ENCODE peak calls at places on chromosomes 4 and X, in four cellular contexts. One of them, this sample, is unnamed.

GRCh38 chr4:10303291-10303690 is 153.9 kb downstream of the ZNF518B start:
- DNase-seq in A549: no peak
- DNase-seq in naive thymus-derived CD4-positive, alpha-beta T cell: no peak
- DNase-seq in H9: no peak
- DNase-seq in this sample: no peak

GRCh38 chr4:3029464-3029863 is 44.9 kb downstream of the HTT-AS start:
- DNase-seq in H9: no peak
- DNase-seq in A549: no peak
- DNase-seq in naive thymus-derived CD4-positive, alpha-beta T cell: no peak
- DNase-seq in this sample: no peak

GRCh38 chr4:147965056-147965455 is 233.2 kb downstream of the ARHGAP10 start:
- DNase-seq in naive thymus-derived CD4-positive, alpha-beta T cell: no peak
- DNase-seq in A549: no peak
- DNase-seq in H9: no peak
- DNase-seq in this sample: no peak

GRCh38 chrX:51857159-51857733 is 36.2 kb upstream of the MAGED1 start:
- DNase-seq in naive thymus-derived CD4-positive, alpha-beta T cell: no peak
- DNase-seq in A549: no peak
- DNase-seq in H9: no peak
- DNase-seq in this sample: no peak

GRCh38 chr4:4289575-4289929 is 402 bp downstream of the LYAR start:
- DNase-seq in A549: peak; percentile 18
- DNase-seq in naive thymus-derived CD4-positive, alpha-beta T cell: no peak
- DNase-seq in H9: no peak
- DNase-seq in this sample: no peak

GRCh38 chrX:120365320-120365719 is 3.4 kb downstream of the ATP1B4 start:
- DNase-seq in H9: peak; percentile 48
- DNase-seq in A549: no peak
- DNase-seq in naive thymus-derived CD4-positive, alpha-beta T cell: no peak
- DNase-seq in this sample: peak; percentile 22

GRCh38 chrX:11386001-11386523 is 92.8 kb downstream of the AMELX start:
- DNase-seq in A549: no peak
- DNase-seq in naive thymus-derived CD4-positive, alpha-beta T cell: no peak
- DNase-seq in H9: no peak
- DNase-seq in this sample: no peak

GRCh38 chr4:39256436-39256835 is 74.1 kb downstream of the WDR19 start:
- DNase-seq in A549: no peak
- DNase-seq in H9: no peak
- DNase-seq in naive thymus-derived CD4-positive, alpha-beta T cell: no peak
- DNase-seq in this sample: no peak

GRCh38 chr4:82885410-82885809 is 5.5 kb downstream of the SEC31A start:
- DNase-seq in H9: no peak
- DNase-seq in A549: no peak
- DNase-seq in naive thymus-derived CD4-positive, alpha-beta T cell: no peak
- DNase-seq in this sample: no peak

GRCh38 chr4:187608001-187608421 is 387.6 kb upstream of the ZFP42 start:
- DNase-seq in H9: no peak
- DNase-seq in A549: no peak
- DNase-seq in naive thymus-derived CD4-positive, alpha-beta T cell: no peak
- DNase-seq in this sample: no peak

GRCh38 chrX:125507119-125507518 is 187.4 kb downstream of the TEX13C start:
- DNase-seq in A549: no peak
- DNase-seq in naive thymus-derived CD4-positive, alpha-beta T cell: no peak
- DNase-seq in H9: no peak
- DNase-seq in this sample: no peak

GRCh38 chrX:111095974-111096870 is at the start of gene PAK3:
- DNase-seq in A549: no peak
- DNase-seq in naive thymus-derived CD4-positive, alpha-beta T cell: peak; percentile 40
- DNase-seq in H9: peak; percentile 89
- DNase-seq in this sample: peak; percentile 14

GRCh38 chr4:185204238-185204910 is 574 bp upstream of the CFAP97 start:
- DNase-seq in A549: no peak
- DNase-seq in H9: no peak
- DNase-seq in naive thymus-derived CD4-positive, alpha-beta T cell: no peak
- DNase-seq in this sample: no peak

GRCh38 chr4:172018358-172018757 is 205.2 kb downstream of the GALNTL6 start:
- DNase-seq in A549: no peak
- DNase-seq in naive thymus-derived CD4-positive, alpha-beta T cell: no peak
- DNase-seq in H9: no peak
- DNase-seq in this sample: no peak

GRCh38 chr4:25080571-25080970 is 49.8 kb upstream of the LGI2 start:
- DNase-seq in naive thymus-derived CD4-positive, alpha-beta T cell: no peak
- DNase-seq in A549: no peak
- DNase-seq in H9: no peak
- DNase-seq in this sample: no peak

GRCh38 chr4:100823066-100823992 is 305.5 kb upstream of the EMCN start:
- DNase-seq in naive thymus-derived CD4-positive, alpha-beta T cell: no peak
- DNase-seq in H9: no peak
- DNase-seq in A549: no peak
- DNase-seq in this sample: no peak

GRCh38 chr4:139735381-139736256 is 70.0 kb downstream of the MGST2 start:
- DNase-seq in H9: peak; percentile 44
- DNase-seq in A549: no peak
- DNase-seq in naive thymus-derived CD4-positive, alpha-beta T cell: no peak
- DNase-seq in this sample: no peak

GRCh38 chr4:24067781-24068193 is 177.9 kb upstream of the PPARGC1A start:
- DNase-seq in H9: no peak
- DNase-seq in A549: no peak
- DNase-seq in naive thymus-derived CD4-positive, alpha-beta T cell: no peak
- DNase-seq in this sample: no peak

GRCh38 chr4:67922697-67923096 is 38.9 kb upstream of the TMPRSS11D start:
- DNase-seq in H9: no peak
- DNase-seq in naive thymus-derived CD4-positive, alpha-beta T cell: no peak
- DNase-seq in A549: no peak
- DNase-seq in this sample: no peak

GRCh38 chr4:87103086-87103485 is 117.3 kb downstream of the KLHL8 start:
- DNase-seq in naive thymus-derived CD4-positive, alpha-beta T cell: no peak
- DNase-seq in A549: no peak
- DNase-seq in H9: no peak
- DNase-seq in this sample: no peak

GRCh38 chr4:105343523-105343931 is 130.3 kb downstream of the PPA2 start:
- DNase-seq in H9: no peak
- DNase-seq in naive thymus-derived CD4-positive, alpha-beta T cell: no peak
- DNase-seq in A549: no peak
- DNase-seq in this sample: no peak

GRCh38 chr4:20028694-20029093 is 223.0 kb upstream of the SLIT2 start:
- DNase-seq in naive thymus-derived CD4-positive, alpha-beta T cell: no peak
- DNase-seq in H9: no peak
- DNase-seq in A549: no peak
- DNase-seq in this sample: no peak

GRCh38 chrX:106331606-106332005 is 163.5 kb downstream of the PWWP3B start:
- DNase-seq in H9: no peak
- DNase-seq in A549: no peak
- DNase-seq in naive thymus-derived CD4-positive, alpha-beta T cell: no peak
- DNase-seq in this sample: no peak

GRCh38 chr4:46698891-46699290 is 210.2 kb downstream of the COX7B2 start:
- DNase-seq in H9: no peak
- DNase-seq in A549: no peak
- DNase-seq in naive thymus-derived CD4-positive, alpha-beta T cell: no peak
- DNase-seq in this sample: no peak

GRCh38 chr4:139628184-139629012 is 37.2 kb upstream of the MGST2 start:
- DNase-seq in A549: no peak
- DNase-seq in H9: peak; percentile 51
- DNase-seq in naive thymus-derived CD4-positive, alpha-beta T cell: no peak
- DNase-seq in this sample: no peak

GRCh38 chrX:154714925-154715324 is 36.0 kb downstream of the GAB3 start:
- DNase-seq in H9: peak; percentile 33
- DNase-seq in A549: peak; percentile 53
- DNase-seq in naive thymus-derived CD4-positive, alpha-beta T cell: peak; percentile 31
- DNase-seq in this sample: peak; percentile 33

GRCh38 chrX:135295238-135295943 is 13.9 kb upstream of the ETDC start:
- DNase-seq in naive thymus-derived CD4-positive, alpha-beta T cell: peak; percentile 58
- DNase-seq in A549: no peak
- DNase-seq in H9: peak; percentile 73
- DNase-seq in this sample: peak; percentile 41

GRCh38 chr4:71864380-71864779 is 80.5 kb upstream of the GC start:
- DNase-seq in naive thymus-derived CD4-positive, alpha-beta T cell: no peak
- DNase-seq in A549: no peak
- DNase-seq in H9: no peak
- DNase-seq in this sample: no peak

GRCh38 chr4:71860643-71861042 is 76.8 kb upstream of the GC start:
- DNase-seq in H9: no peak
- DNase-seq in A549: no peak
- DNase-seq in naive thymus-derived CD4-positive, alpha-beta T cell: no peak
- DNase-seq in this sample: no peak

GRCh38 chr4:71866212-71866885 is 82.5 kb upstream of the GC start:
- DNase-seq in H9: no peak
- DNase-seq in naive thymus-derived CD4-positive, alpha-beta T cell: no peak
- DNase-seq in A549: no peak
- DNase-seq in this sample: no peak

GRCh38 chr4:71862315-71862714 is 78.4 kb upstream of the GC start:
- DNase-seq in naive thymus-derived CD4-positive, alpha-beta T cell: no peak
- DNase-seq in A549: no peak
- DNase-seq in H9: no peak
- DNase-seq in this sample: no peak

GRCh38 chr4:71863457-71863856 is 79.6 kb upstream of the GC start:
- DNase-seq in H9: no peak
- DNase-seq in naive thymus-derived CD4-positive, alpha-beta T cell: no peak
- DNase-seq in A549: no peak
- DNase-seq in this sample: no peak
- H3K9me3 ChIP-seq in H9: peaks cover 43% of the 10 kb centered on the region
- H3K9me3 ChIP-seq in naive thymus-derived CD4-positive, alpha-beta T cell: peaks cover 8% of the 10 kb centered on the region
- H3K9me3 ChIP-seq in A549: no peaks in the 10 kb centered on the region
- H3K9me3 ChIP-seq in this sample: no peaks in the 10 kb centered on the region

GRCh38 chrX:774536-774935 is 143.9 kb downstream of the SHOX start:
- DNase-seq in naive thymus-derived CD4-positive, alpha-beta T cell: no peak
- DNase-seq in H9: no peak
- DNase-seq in A549: no peak
- DNase-seq in this sample: no peak

GRCh38 chrX:776529-777230 is 146.1 kb downstream of the SHOX start:
- DNase-seq in A549: no peak
- DNase-seq in H9: no peak
- DNase-seq in naive thymus-derived CD4-positive, alpha-beta T cell: no peak
- DNase-seq in this sample: no peak

GRCh38 chrX:773292-774025 is 142.9 kb downstream of the SHOX start:
- DNase-seq in H9: no peak
- DNase-seq in naive thymus-derived CD4-positive, alpha-beta T cell: no peak
- DNase-seq in A549: no peak
- DNase-seq in this sample: no peak

GRCh38 chrX:771536-771935 is 140.9 kb downstream of the SHOX start:
- DNase-seq in H9: no peak
- DNase-seq in A549: no peak
- DNase-seq in naive thymus-derived CD4-positive, alpha-beta T cell: no peak
- DNase-seq in this sample: no peak

GRCh38 chrX:776061-776460 is 145.5 kb downstream of the SHOX start:
- DNase-seq in A549: no peak
- DNase-seq in H9: no peak
- DNase-seq in naive thymus-derived CD4-positive, alpha-beta T cell: no peak
- DNase-seq in this sample: no peak
- H3K9me3 ChIP-seq in A549: no peaks in the 10 kb centered on the region
- H3K9me3 ChIP-seq in H9: no peaks in the 10 kb centered on the region
- H3K9me3 ChIP-seq in naive thymus-derived CD4-positive, alpha-beta T cell: no peaks in the 10 kb centered on the region
- H3K9me3 ChIP-seq in this sample: no peaks in the 10 kb centered on the region

GRCh38 chr4:138935-139334 is 14.6 kb downstream of the ZNF718 start:
- DNase-seq in A549: no peak
- DNase-seq in naive thymus-derived CD4-positive, alpha-beta T cell: no peak
- DNase-seq in H9: no peak
- DNase-seq in this sample: no peak
- H3K9me3 ChIP-seq in A549: peaks cover 77% of the 10 kb centered on the region
- H3K9me3 ChIP-seq in naive thymus-derived CD4-positive, alpha-beta T cell: peaks cover 80% of the 10 kb centered on the region
- H3K9me3 ChIP-seq in H9: no peaks in the 10 kb centered on the region
- H3K9me3 ChIP-seq in this sample: peaks cover 27% of the 10 kb centered on the region

GRCh38 chrX:912677-913076 is 282.1 kb downstream of the SHOX start:
- DNase-seq in H9: no peak
- DNase-seq in naive thymus-derived CD4-positive, alpha-beta T cell: no peak
- DNase-seq in A549: no peak
- DNase-seq in this sample: no peak
- H3K9me3 ChIP-seq in H9: no peaks in the 10 kb centered on the region
- H3K9me3 ChIP-seq in naive thymus-derived CD4-positive, alpha-beta T cell: no peaks in the 10 kb centered on the region
- H3K9me3 ChIP-seq in A549: no peaks in the 10 kb centered on the region
- H3K9me3 ChIP-seq in this sample: no peaks in the 10 kb centered on the region

GRCh38 chr4:54228064-54228527 is 997 bp upstream of the PDGFRA start:
- DNase-seq in naive thymus-derived CD4-positive, alpha-beta T cell: no peak
- DNase-seq in H9: peak; percentile 84
- DNase-seq in A549: peak; percentile 60
- DNase-seq in this sample: no peak
- H3K9me3 ChIP-seq in naive thymus-derived CD4-positive, alpha-beta T cell: no peaks in the 10 kb centered on the region
- H3K9me3 ChIP-seq in H9: no peaks in the 10 kb centered on the region
- H3K9me3 ChIP-seq in A549: no peaks in the 10 kb centered on the region
- H3K9me3 ChIP-seq in this sample: no peaks in the 10 kb centered on the region

This sample was measured in T-helper 17 cell.